ENCODE peak calls at places on chromosome 13, in seven cellular contexts. One of them, this sample, is unnamed.

GRCh38 chr13:106373989-106374572 is 161.4 kb downstream of the EFNB2 start:
- DNase-seq in NCI-H1930: no peak
- DNase-seq in stimulated activated CD4-positive, alpha-beta T cell treated with anti-CD3 and anti-CD28 coated beads, TNF-alpha, amount 100 ng/mL, for 4 hours: no peak
- DNase-seq in DMS53: peak
- DNase-seq in HS-5: no peak
- DNase-seq in fibroblast of lung: peak
- DNase-seq in WERI-Rb-1: peak
- DNase-seq in this sample: no peak

GRCh38 chr13:99969934-99970760 is 1.4 kb downstream of the ZIC5 start:
- DNase-seq in NCI-H1930: peak
- DNase-seq in stimulated activated CD4-positive, alpha-beta T cell treated with anti-CD3 and anti-CD28 coated beads, TNF-alpha, amount 100 ng/mL, for 4 hours: peak
- DNase-seq in DMS53: peak
- DNase-seq in HS-5: no peak
- DNase-seq in fibroblast of lung: peak
- DNase-seq in WERI-Rb-1: peak
- DNase-seq in this sample: no peak

GRCh38 chr13:110794209-110794608 is 80.7 kb downstream of the ING1 start:
- DNase-seq in NCI-H1930: no peak
- DNase-seq in stimulated activated CD4-positive, alpha-beta T cell treated with anti-CD3 and anti-CD28 coated beads, TNF-alpha, amount 100 ng/mL, for 4 hours: no peak
- DNase-seq in DMS53: no peak
- DNase-seq in HS-5: no peak
- DNase-seq in fibroblast of lung: no peak
- DNase-seq in WERI-Rb-1: no peak
- DNase-seq in this sample: no peak

GRCh38 chr13:109794095-109794494 is 7.7 kb upstream of the IRS2 start:
- DNase-seq in NCI-H1930: no peak
- DNase-seq in stimulated activated CD4-positive, alpha-beta T cell treated with anti-CD3 and anti-CD28 coated beads, TNF-alpha, amount 100 ng/mL, for 4 hours: no peak
- DNase-seq in DMS53: no peak
- DNase-seq in HS-5: no peak
- DNase-seq in fibroblast of lung: peak
- DNase-seq in WERI-Rb-1: no peak
- DNase-seq in this sample: no peak

GRCh38 chr13:112250788-112251445 is 125.2 kb upstream of the SPACA7 start:
- DNase-seq in NCI-H1930: no peak
- DNase-seq in stimulated activated CD4-positive, alpha-beta T cell treated with anti-CD3 and anti-CD28 coated beads, TNF-alpha, amount 100 ng/mL, for 4 hours: no peak
- DNase-seq in DMS53: no peak
- DNase-seq in HS-5: no peak
- DNase-seq in fibroblast of lung: no peak
- DNase-seq in WERI-Rb-1: no peak
- DNase-seq in this sample: no peak

GRCh38 chr13:32824671-32825070 is 191.6 kb upstream of the KL start:
- DNase-seq in NCI-H1930: no peak
- DNase-seq in stimulated activated CD4-positive, alpha-beta T cell treated with anti-CD3 and anti-CD28 coated beads, TNF-alpha, amount 100 ng/mL, for 4 hours: no peak
- DNase-seq in DMS53: no peak
- DNase-seq in HS-5: peak
- DNase-seq in fibroblast of lung: peak
- DNase-seq in WERI-Rb-1: no peak
- DNase-seq in this sample: no peak

GRCh38 chr13:51271528-51272070 is 49.4 kb downstream of the FAM124A start:
- DNase-seq in NCI-H1930: no peak
- DNase-seq in stimulated activated CD4-positive, alpha-beta T cell treated with anti-CD3 and anti-CD28 coated beads, TNF-alpha, amount 100 ng/mL, for 4 hours: no peak
- DNase-seq in DMS53: no peak
- DNase-seq in HS-5: no peak
- DNase-seq in fibroblast of lung: peak
- DNase-seq in WERI-Rb-1: no peak
- DNase-seq in this sample: no peak

GRCh38 chr13:111326981-111327642 is 6.7 kb downstream of the TEX29 start:
- DNase-seq in NCI-H1930: no peak
- DNase-seq in stimulated activated CD4-positive, alpha-beta T cell treated with anti-CD3 and anti-CD28 coated beads, TNF-alpha, amount 100 ng/mL, for 4 hours: no peak
- DNase-seq in DMS53: no peak
- DNase-seq in HS-5: no peak
- DNase-seq in fibroblast of lung: no peak
- DNase-seq in WERI-Rb-1: no peak
- DNase-seq in this sample: no peak

GRCh38 chr13:20193924-20194631 is 1.3 kb upstream of the GJB2 start:
- DNase-seq in NCI-H1930: no peak
- DNase-seq in stimulated activated CD4-positive, alpha-beta T cell treated with anti-CD3 and anti-CD28 coated beads, TNF-alpha, amount 100 ng/mL, for 4 hours: no peak
- DNase-seq in DMS53: no peak
- DNase-seq in HS-5: no peak
- DNase-seq in fibroblast of lung: no peak
- DNase-seq in WERI-Rb-1: no peak
- DNase-seq in this sample: no peak